ENCODE peak calls at places on chromosomes 2 and 18, in four cellular contexts. One of them, this sample, is unnamed.

GRCh38 chr2:45124456-45124855 is 115.2 kb upstream of the SIX2 start:
- DNase-seq in DND-41: no peak
- DNase-seq in heart left ventricle: no peak
- DNase-seq in HS-5: no peak
- DNase-seq in this sample: no peak

GRCh38 chr18:48551100-48551499 is 12.3 kb downstream of the CTIF start:
- DNase-seq in DND-41: no peak
- DNase-seq in heart left ventricle: no peak
- DNase-seq in HS-5: no peak
- DNase-seq in this sample: no peak

GRCh38 chr2:27016801-27017325 is 15.9 kb upstream of the TMEM214 start:
- DNase-seq in DND-41: peak; percentile 66
- DNase-seq in heart left ventricle: no peak
- DNase-seq in HS-5: no peak
- DNase-seq in this sample: peak; percentile 82

GRCh38 chr2:144517825-144518699 is 1.9 kb downstream of the ZEB2 start:
- DNase-seq in DND-41: no peak
- DNase-seq in heart left ventricle: no peak
- DNase-seq in HS-5: no peak
- DNase-seq in this sample: no peak

GRCh38 chr2:88443353-88443938 is 9.0 kb downstream of the FOXI3 start:
- DNase-seq in DND-41: no peak
- DNase-seq in heart left ventricle: no peak
- DNase-seq in HS-5: no peak
- DNase-seq in this sample: no peak

GRCh38 chr18:5309888-5310470 is 14.5 kb upstream of the ZBTB14 start:
- DNase-seq in DND-41: peak; percentile 57
- DNase-seq in heart left ventricle: no peak
- DNase-seq in HS-5: no peak
- DNase-seq in this sample: no peak

GRCh38 chr2:33131108-33131507 is 184.4 kb downstream of the LTBP1 start:
- DNase-seq in DND-41: no peak
- DNase-seq in heart left ventricle: no peak
- DNase-seq in HS-5: peak; percentile 41
- DNase-seq in this sample: no peak

GRCh38 chr18:68648191-68648590 is 66.7 kb downstream of the TMX3 start:
- DNase-seq in DND-41: no peak
- DNase-seq in heart left ventricle: no peak
- DNase-seq in HS-5: no peak
- DNase-seq in this sample: no peak

GRCh38 chr18:77155031-77155430 is 22.4 kb upstream of the MBP start:
- DNase-seq in DND-41: no peak
- DNase-seq in heart left ventricle: no peak
- DNase-seq in HS-5: no peak
- DNase-seq in this sample: no peak

GRCh38 chr18:40670991-40671390 is 1284.0 kb upstream of the PIK3C3 start:
- DNase-seq in DND-41: no peak
- DNase-seq in heart left ventricle: no peak
- DNase-seq in HS-5: no peak
- DNase-seq in this sample: no peak

GRCh38 chr2:84741182-84741822 is 139.6 kb downstream of the TRABD2A start:
- DNase-seq in DND-41: peak; percentile 33
- DNase-seq in heart left ventricle: no peak
- DNase-seq in HS-5: no peak
- DNase-seq in this sample: peak; percentile 8

GRCh38 chr18:62294073-62294472 is 31.0 kb upstream of the TNFRSF11A start:
- DNase-seq in DND-41: no peak
- DNase-seq in heart left ventricle: no peak
- DNase-seq in HS-5: no peak
- DNase-seq in this sample: no peak

GRCh38 chr2:182530636-182531035 is 103.8 kb upstream of the PDE1A start:
- DNase-seq in DND-41: no peak
- DNase-seq in heart left ventricle: no peak
- DNase-seq in HS-5: no peak
- DNase-seq in this sample: no peak

GRCh38 chr2:209236369-209236768 is 187.5 kb upstream of the MAP2 start:
- DNase-seq in DND-41: no peak
- DNase-seq in heart left ventricle: no peak
- DNase-seq in HS-5: no peak
- DNase-seq in this sample: peak; percentile 50

GRCh38 chr2:39124770-39125075 is 3.9 kb upstream of the SOS1 start:
- DNase-seq in DND-41: no peak
- DNase-seq in heart left ventricle: no peak
- DNase-seq in HS-5: no peak
- DNase-seq in this sample: no peak

GRCh38 chr2:102159295-102159694 is 16.7 kb downstream of the IL1R1 start:
- DNase-seq in DND-41: no peak
- DNase-seq in heart left ventricle: no peak
- DNase-seq in HS-5: no peak
- DNase-seq in this sample: no peak

GRCh38 chr2:233832869-233833812 is 21.2 kb downstream of the HJURP start:
- DNase-seq in DND-41: no peak
- DNase-seq in heart left ventricle: no peak
- DNase-seq in HS-5: no peak
- DNase-seq in this sample: peak; percentile 89

GRCh38 chr2:109685453-109685852 is 71.3 kb downstream of the SOWAHC start:
- DNase-seq in DND-41: no peak
- DNase-seq in heart left ventricle: no peak
- DNase-seq in HS-5: no peak
- DNase-seq in this sample: no peak

GRCh38 chr2:26033270-26033768 is 565 bp upstream of the RAB10 start:
- DNase-seq in DND-41: no peak
- DNase-seq in heart left ventricle: peak; percentile 76
- DNase-seq in HS-5: peak; percentile 69
- DNase-seq in this sample: peak; percentile 87

GRCh38 chr2:9473985-9474360 is 378 bp upstream of the IAH1 start:
- DNase-seq in DND-41: peak; percentile 67
- DNase-seq in heart left ventricle: peak; percentile 77
- DNase-seq in HS-5: no peak
- DNase-seq in this sample: peak; percentile 15

GRCh38 chr18:55737266-55737665 is 149.3 kb upstream of the TCF4 start:
- DNase-seq in DND-41: no peak
- DNase-seq in heart left ventricle: no peak
- DNase-seq in HS-5: no peak
- DNase-seq in this sample: no peak

This sample was measured in cardiac muscle cell.